ENCODE peak calls at places on chromosomes 7 and 10, in five cellular contexts. S is GM06990, A is prostate gland, Y is colonic mucosa, X is heart right ventricle. O is an unnamed sample.

GRCh38 chr10:35896011-35896410 is 253.9 kb upstream of the FZD8 start:
- DNase-seq in S (no peak), A (no peak), Y (no peak), X (no peak), O (no peak)

GRCh38 chr7:4613855-4614548 is 68.1 kb upstream of the FOXK1 start:
- DNase-seq in S (no peak), A (peak; percentile 47), Y (no peak), X (no peak), O (no peak)

GRCh38 chr10:124996854-124997215 is 54.9 kb downstream of the ZRANB1 start:
- DNase-seq in S (no peak), A (no peak), Y (no peak), X (no peak), O (no peak)

GRCh38 chr7:56063882-56064625 is at the start of gene SUMF2:
- DNase-seq in S (peak; percentile 94), A (peak; percentile 89), Y (peak; percentile 93), X (peak; percentile 93), O (peak; percentile 93)

GRCh38 chr10:133128126-133129081 is 31.6 kb upstream of the KNDC1 start:
- DNase-seq in S (no peak), A (no peak), Y (no peak), X (no peak), O (peak; percentile 35)

GRCh38 chr10:108566216-108567107 is 1356.8 kb downstream of the XPNPEP1 start:
- DNase-seq in S (no peak), A (no peak), Y (no peak), X (no peak), O (no peak)

GRCh38 chr7:84085147-84085546 is 109.4 kb downstream of the SEMA3A start:
- DNase-seq in S (no peak), A (no peak), Y (no peak), X (no peak), O (no peak)

GRCh38 chr10:128539784-128540759 is 413.8 kb upstream of the MKI67 start:
- DNase-seq in S (no peak), A (no peak), Y (no peak), X (peak; percentile 57), O (no peak)

GRCh38 chr7:98681951-98682350 is 64.9 kb downstream of the NPTX2 start:
- DNase-seq in S (no peak), A (no peak), Y (no peak), X (no peak), O (no peak)

GRCh38 chr10:17599089-17599488 is 18.1 kb downstream of the HACD1 start:
- DNase-seq in S (no peak), A (no peak), Y (no peak), X (peak; percentile 22), O (no peak)

GRCh38 chr7:71613316-71613715 is 481.4 kb downstream of the GALNT17 start:
- DNase-seq in S (no peak), A (no peak), Y (no peak), X (no peak), O (no peak)

GRCh38 chr10:4338768-4339167 is 487.2 kb upstream of the AKR1E2 start:
- DNase-seq in S (no peak), A (no peak), Y (no peak), X (no peak), O (no peak)

DNA sequence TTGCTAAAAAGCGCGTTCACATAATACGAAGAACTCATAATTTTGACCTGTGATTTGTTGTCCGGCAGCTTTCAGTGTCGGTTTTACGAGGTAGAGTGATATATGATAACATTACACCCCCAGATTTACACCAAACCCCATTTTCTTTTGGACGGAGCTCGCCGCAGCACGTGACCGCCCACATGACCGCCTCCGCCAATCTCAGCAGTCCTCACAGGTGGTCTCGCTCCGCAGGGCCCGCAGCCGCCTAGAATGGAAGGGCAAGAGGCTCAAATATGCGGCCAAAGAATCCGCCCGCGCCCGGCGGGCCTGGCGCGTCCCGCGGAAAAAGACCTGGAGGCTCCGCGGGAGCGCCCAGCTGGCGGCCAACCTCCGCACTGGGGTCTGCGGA is at the start of gene HOXA7:
- DNase-seq in S (no peak), A (no peak), Y (peak; percentile 82), X (no peak), O (peak; percentile 85)
- H3K27me3 ChIP-seq in S (peaks cover 2% of the 10 kb centered on the region), A (no peaks in the 10 kb centered on the region), Y (peaks cover 4% of the 10 kb centered on the region), X (peaks cover 100% of the 10 kb centered on the region), O (no peaks in the 10 kb centered on the region)

DNA sequence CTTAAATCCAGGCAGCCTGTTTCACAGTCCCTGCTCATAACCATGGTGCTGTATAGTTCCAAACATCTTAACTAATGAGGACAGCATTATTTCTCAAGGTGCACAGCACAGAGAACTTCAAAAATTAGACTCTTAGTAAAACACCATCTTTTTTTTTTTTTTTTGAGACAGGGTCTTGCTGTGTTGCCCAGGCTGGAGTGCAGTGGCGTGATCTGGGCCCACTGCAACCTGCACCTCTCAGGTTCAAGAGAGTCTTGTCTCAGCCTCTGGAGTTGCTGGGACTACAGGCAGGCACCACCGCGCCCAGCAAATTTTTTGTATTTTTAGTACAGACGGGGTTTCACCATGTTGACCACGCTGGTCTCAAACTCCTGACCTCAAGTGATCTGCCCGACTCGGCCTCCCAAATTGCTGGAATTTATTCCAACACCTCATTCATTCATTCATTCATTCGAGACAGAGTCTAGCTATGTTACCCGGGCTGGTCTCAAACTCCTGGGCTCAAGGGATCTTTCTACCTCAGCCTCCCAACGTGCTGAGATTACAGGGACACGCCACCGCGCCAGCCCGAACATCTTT is 507 bp upstream of the TMEM254 start:
- DNase-seq in S (no peak), A (no peak), Y (no peak), X (no peak), O (no peak)
- H3K27me3 ChIP-seq in S (no peaks in the 10 kb centered on the region), A (no peaks in the 10 kb centered on the region), Y (no peaks in the 10 kb centered on the region), X (no peaks in the 10 kb centered on the region), O (no peaks in the 10 kb centered on the region)

GRCh38 chr10:78451592-78451991 is 417.9 kb downstream of the RPS24 start:
- DNase-seq in S (no peak), A (no peak), Y (peak; percentile 31), X (peak; percentile 35), O (no peak)

GRCh38 chr10:78454123-78454645 is 420.5 kb downstream of the RPS24 start:
- DNase-seq in S (no peak), A (no peak), Y (no peak), X (no peak), O (no peak)

GRCh38 chr10:78450807-78451485 is 417.3 kb downstream of the RPS24 start:
- DNase-seq in S (no peak), A (no peak), Y (no peak), X (no peak), O (no peak)

GRCh38 chr10:78450239-78450638 is 416.6 kb downstream of the RPS24 start:
- DNase-seq in S (no peak), A (no peak), Y (no peak), X (no peak), O (no peak)

DNA sequence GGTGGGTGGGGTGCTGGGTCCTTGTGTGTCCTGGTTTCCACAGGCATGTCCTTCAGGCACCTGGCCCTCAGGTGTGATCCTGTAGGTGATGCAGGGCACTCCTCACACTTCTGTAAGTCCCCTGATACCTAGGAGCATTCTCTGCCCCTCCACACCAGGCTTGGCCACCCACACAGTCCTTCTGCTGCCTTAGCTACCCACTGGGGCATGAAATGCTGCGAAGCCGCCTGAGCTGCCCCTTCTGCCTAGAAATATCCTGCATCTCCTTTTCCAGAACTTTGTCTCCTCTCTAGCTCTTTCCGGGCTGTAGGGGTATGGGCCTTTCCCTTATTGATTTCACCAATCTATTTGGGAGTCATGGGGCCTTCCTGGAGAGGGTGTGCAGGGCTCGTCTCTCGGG is 419.1 kb downstream of the RPS24 start:
- DNase-seq in S (no peak), A (no peak), Y (no peak), X (no peak), O (no peak)
- H3K27me3 ChIP-seq in S (peaks cover 2% of the 10 kb centered on the region), A (no peaks in the 10 kb centered on the region), Y (no peaks in the 10 kb centered on the region), X (peaks cover under 1% of the 10 kb centered on the region), O (no peaks in the 10 kb centered on the region)

GRCh38 chr10:98035599-98035998 is 5.2 kb upstream of the CRTAC1 start:
- DNase-seq in S (no peak), A (no peak), Y (no peak), X (no peak), O (no peak)

GRCh38 chr10:98030991-98031431 is 590 bp upstream of the CRTAC1 start:
- DNase-seq in S (no peak), A (peak; percentile 15), Y (no peak), X (no peak), O (no peak)

GRCh38 chr10:98031440-98031839 is 1.0 kb upstream of the CRTAC1 start:
- DNase-seq in S (no peak), A (no peak), Y (no peak), X (no peak), O (no peak)

GRCh38 chr10:98030093-98030821 is at the start of gene CRTAC1:
- DNase-seq in S (no peak), A (peak; percentile 64), Y (peak; percentile 26), X (peak; percentile 38), O (no peak)

DNA sequence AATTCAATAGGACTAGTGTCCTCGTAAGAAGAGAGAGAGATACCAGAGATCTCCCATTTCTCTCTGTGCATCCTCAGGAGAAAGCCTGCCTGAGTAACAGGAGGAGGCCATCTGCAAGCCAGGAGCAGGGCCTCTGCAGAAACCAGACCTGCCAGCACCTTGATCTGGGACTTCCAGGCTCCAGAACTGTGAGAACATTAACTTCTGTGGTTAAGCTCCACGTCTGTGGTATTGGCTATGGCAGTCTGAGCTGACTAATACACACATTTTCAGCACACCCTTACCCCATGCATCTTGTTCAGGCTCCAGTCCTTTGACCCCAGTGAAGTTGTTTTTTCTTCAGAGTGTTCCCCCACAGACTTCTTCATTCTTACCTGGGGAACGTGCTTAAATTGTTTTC is 3.1 kb upstream of the CRTAC1 start:
- DNase-seq in S (no peak), A (no peak), Y (no peak), X (no peak), O (no peak)
- H3K27me3 ChIP-seq in S (no peaks in the 10 kb centered on the region), A (peaks cover 3% of the 10 kb centered on the region), Y (peaks cover 29% of the 10 kb centered on the region), X (peaks cover 61% of the 10 kb centered on the region), O (no peaks in the 10 kb centered on the region)

DNA sequence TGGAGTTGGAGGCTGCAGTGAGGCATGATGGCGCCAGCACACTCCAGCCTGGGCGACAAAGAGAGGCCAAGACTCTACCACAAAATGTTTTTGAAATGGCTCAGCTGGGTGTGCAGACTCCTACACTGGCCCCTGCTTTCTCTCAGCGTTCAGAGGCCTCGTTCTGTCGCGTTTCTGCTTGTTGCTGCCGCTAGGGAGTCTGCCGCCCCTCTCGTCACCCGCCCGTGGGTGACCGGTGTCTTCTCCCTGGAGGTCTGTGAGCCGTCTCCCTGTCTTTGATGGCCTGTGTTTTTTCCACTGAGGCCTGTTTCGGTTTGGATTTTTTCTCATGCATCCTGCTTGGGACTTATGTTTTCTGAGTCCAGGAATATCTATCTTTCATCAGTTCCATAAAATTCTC is 23.6 kb upstream of the UNCX start:
- DNase-seq in S (no peak), A (no peak), Y (no peak), X (no peak), O (no peak)
- H3K27me3 ChIP-seq in S (no peaks in the 10 kb centered on the region), A (peaks cover 15% of the 10 kb centered on the region), Y (peaks cover 23% of the 10 kb centered on the region), X (peaks cover 75% of the 10 kb centered on the region), O (no peaks in the 10 kb centered on the region)

GRCh38 chr7:81070956-81071355 is 152.1 kb upstream of the SEMA3C start:
- DNase-seq in S (no peak), A (no peak), Y (no peak), X (no peak), O (no peak)
- H3K27me3 ChIP-seq in S (no peaks in the 10 kb centered on the region), A (no peaks in the 10 kb centered on the region), Y (no peaks in the 10 kb centered on the region), X (no peaks in the 10 kb centered on the region), O (no peaks in the 10 kb centered on the region)

O was measured in Caco-2.